ENCODE peak calls at places on chromosomes 7 and 10, in four cellular contexts. O is lung, L is cerebellum, I is kidney epithelial cell. D is an unnamed sample.

GRCh38 chr7:45180084-45180986 is 22.7 kb downstream of the RAMP3 start:
- DNase-seq in L (no peak), O (no peak), I (no peak), D (no peak)

GRCh38 chr7:8509601-8510000 is 76.2 kb downstream of the NXPH1 start:
- DNase-seq in O (no peak), L (no peak), I (no peak), D (no peak)

GRCh38 chr7:15891151-15891842 is 204.8 kb upstream of the MEOX2 start:
- DNase-seq in L (no peak), O (no peak), I (peak; percentile 49), D (peak; percentile 26)

GRCh38 chr7:38863609-38864291 is 45.2 kb downstream of the VPS41 start:
- DNase-seq in I (peak; percentile 67), O (no peak), L (no peak), D (peak; percentile 92)

GRCh38 chr10:34203966-34204630 is 611.0 kb downstream of the PARD3 start:
- DNase-seq in I (no peak), L (no peak), O (no peak), D (no peak)

GRCh38 chr10:13716161-13717071 is 129.7 kb downstream of the PRPF18 start:
- DNase-seq in I (no peak), O (no peak), L (no peak), D (no peak)

GRCh38 chr7:45033261-45033930 is 33.4 kb downstream of the CCM2 start:
- DNase-seq in I (no peak), L (peak; percentile 64), O (no peak), D (peak; percentile 82)

GRCh38 chr10:116891208-116891607 is 41.9 kb downstream of the ENO4 start:
- DNase-seq in I (no peak), L (no peak), O (no peak), D (peak; percentile 76)

GRCh38 chr7:116674508-116675173 is 2.6 kb downstream of the MET start:
- DNase-seq in L (no peak), I (no peak), O (no peak), D (peak; percentile 95)

GRCh38 chr10:125023862-125024495 is 82.1 kb downstream of the ZRANB1 start:
- DNase-seq in L (no peak), O (no peak), I (no peak), D (no peak)

GRCh38 chr10:21919117-21919516 is 84.4 kb downstream of the DNAJC1 start:
- DNase-seq in I (no peak), L (no peak), O (no peak), D (no peak)

GRCh38 chr10:1634239-1634638 is 103.1 kb downstream of the ADARB2 start:
- DNase-seq in O (no peak), I (no peak), L (no peak), D (no peak)

GRCh38 chr7:75762350-75762917 is 9.6 kb downstream of the CCL26 start:
- DNase-seq in L (peak; percentile 79), O (no peak), I (peak; percentile 26), D (peak; percentile 63)

GRCh38 chr10:87861566-87861952 is 1.8 kb downstream of the KLLN start:
- DNase-seq in O (peak; percentile 79), I (no peak), L (peak; percentile 64), D (peak; percentile 94)

GRCh38 chr7:117034851-117035462 is 81.7 kb downstream of the ST7 start:
- DNase-seq in I (no peak), L (no peak), O (no peak), D (no peak)

GRCh38 chr7:12436896-12437535 is 33.4 kb upstream of the VWDE start:
- DNase-seq in I (no peak), L (no peak), O (no peak), D (peak; percentile 55)

GRCh38 chr10:9733764-9734163 is 1283.9 kb upstream of the CELF2 start:
- DNase-seq in I (no peak), L (no peak), O (no peak), D (no peak)

GRCh38 chr10:62810131-62810530 is 5.6 kb downstream of the ADO start:
- DNase-seq in L (no peak), O (no peak), I (no peak), D (no peak)

GRCh38 chr10:97974108-97974507 is 56.3 kb downstream of the CRTAC1 start:
- DNase-seq in L (no peak), I (no peak), O (no peak), D (no peak)

GRCh38 chr10:96334888-96335526 is 23.8 kb downstream of the OPALIN start:
- DNase-seq in I (no peak), L (peak; percentile 58), O (no peak), D (peak; percentile 51)

GRCh38 chr7:93365341-93365740 is 133.2 kb downstream of the VPS50 start:
- DNase-seq in I (no peak), L (no peak), O (no peak), D (no peak)

GRCh38 chr10:89355373-89355772 is 22.5 kb upstream of the IFIT1B start:
- DNase-seq in I (no peak), O (no peak), L (no peak), D (peak; percentile 31)

GRCh38 chr7:71488308-71488707 is 356.4 kb downstream of the GALNT17 start:
- DNase-seq in I (no peak), L (no peak), O (no peak), D (no peak)

GRCh38 chr7:121164247-121164646 is 164.6 kb upstream of the WNT16 start:
- DNase-seq in O (no peak), L (no peak), I (no peak), D (no peak)

GRCh38 chr7:158818325-158819213 is 10.7 kb downstream of the ESYT2 start:
- DNase-seq in I (peak; percentile 99), O (peak; percentile 89), L (no peak), D (peak; percentile 91)

GRCh38 chr7:104956753-104957450 is 57.1 kb upstream of the KMT2E start:
- DNase-seq in I (peak; percentile 90), O (no peak), L (no peak), D (peak; percentile 62)

GRCh38 chr10:112872728-112873127 is 77.3 kb upstream of the TCF7L2 start:
- DNase-seq in L (no peak), O (no peak), I (no peak), D (no peak)

GRCh38 chr7:44761207-44762161 is 12.8 kb downstream of the ZMIZ2 start:
- DNase-seq in O (no peak), I (no peak), L (no peak), D (peak; percentile 45)

GRCh38 chr10:25080880-25081581 is 64.6 kb downstream of the THNSL1 start:
- DNase-seq in O (peak; percentile 85), L (peak; percentile 84), I (peak; percentile 49), D (peak; percentile 84)

D was measured in epithelial cell of esophagus.